ENCODE peak calls at places on chromosomes 11 and 22, in four cellular contexts. B is A549, Y is IMR-90, A is K562. O is an unnamed sample.

GRCh38 chr22:37194750-37195149 is 6.7 kb upstream of the C1QTNF6 start:
- DNase-seq in B (no peak), Y (no peak), A (no peak), O (no peak)

GRCh38 chr11:100793525-100793924 is 106.4 kb downstream of the ARHGAP42 start:
- DNase-seq in B (no peak), Y (no peak), A (no peak), O (no peak)

GRCh38 chr11:65434667-65435179 is 12.1 kb downstream of the NEAT1 start:
- DNase-seq in B (no peak), Y (peak; percentile 38), A (no peak), O (no peak)

GRCh38 chr22:27461470-27461869 is 340.1 kb downstream of the MN1 start:
- DNase-seq in B (peak; percentile 40), Y (peak; percentile 92), A (no peak), O (no peak)

GRCh38 chr22:50532353-50532700 is 2.5 kb upstream of the TYMP start:
- DNase-seq in B (no peak), Y (no peak), A (no peak), O (no peak)

GRCh38 chr22:48651036-48651890 is 1176.4 kb downstream of the BRD1 start:
- DNase-seq in B (no peak), Y (no peak), A (no peak), O (no peak)

GRCh38 chr11:22656128-22656527 is 10.3 kb upstream of the GAS2 start:
- DNase-seq in B (no peak), Y (no peak), A (no peak), O (no peak)

GRCh38 chr22:50599816-50600454 is 658 bp upstream of the MAPK8IP2 start:
- DNase-seq in B (no peak), Y (no peak), A (peak; percentile 82), O (no peak)

GRCh38 chr11:132911186-132911585 is 621.1 kb downstream of the OPCML start:
- DNase-seq in B (no peak), Y (peak; percentile 58), A (no peak), O (no peak)

GRCh38 chr11:101126551-101127347 is 2.9 kb downstream of the PGR start:
- DNase-seq in B (no peak), Y (no peak), A (peak; percentile 38), O (no peak)

GRCh38 chr11:68707527-68707926 is 23.2 kb downstream of the GAL start:
- DNase-seq in B (no peak), Y (no peak), A (no peak), O (no peak)

GRCh38 chr11:82960000-82960778 is 58.7 kb downstream of the DDIAS start:
- DNase-seq in B (no peak), Y (no peak), A (no peak), O (peak; percentile 65)

GRCh38 chr22:31206896-31207687 is 5.0 kb upstream of the LIMK2 start:
- DNase-seq in B (no peak), Y (no peak), A (no peak), O (no peak)

GRCh38 chr11:1925373-1926155 is 6.1 kb downstream of the TNNT3 start:
- DNase-seq in B (no peak), Y (no peak), A (no peak), O (no peak)

GRCh38 chr11:57207160-57207559 is 25.4 kb downstream of the LRRC55 start:
- DNase-seq in B (no peak), Y (no peak), A (no peak), O (no peak)

GRCh38 chr11:43518407-43519165 is 159.9 kb downstream of the TTC17 start:
- DNase-seq in B (no peak), Y (peak; percentile 34), A (no peak), O (no peak)

GRCh38 chr11:26188559-26188958 is 143.4 kb upstream of the ANO3 start:
- DNase-seq in B (no peak), Y (peak; percentile 10), A (no peak), O (no peak)

GRCh38 chr11:34263462-34264186 is 94.2 kb downstream of the ABTB2 start:
- DNase-seq in B (peak; percentile 62), Y (peak; percentile 82), A (no peak), O (no peak)

GRCh38 chr11:125670131-125670530 is 10.5 kb downstream of the ACRV1 start:
- DNase-seq in B (no peak), Y (no peak), A (no peak), O (no peak)

GRCh38 chr11:125404811-125405481 is 91.1 kb downstream of the FEZ1 start:
- DNase-seq in B (peak; percentile 43), Y (peak; percentile 47), A (peak; percentile 81), O (no peak)

GRCh38 chr11:69355346-69355940 is 61.5 kb downstream of the MYEOV start:
- DNase-seq in B (no peak), Y (no peak), A (no peak), O (no peak)

GRCh38 chr22:32820131-32820882 is 18.8 kb downstream of the TIMP3 start:
- DNase-seq in B (no peak), Y (peak; percentile 41), A (no peak), O (no peak)

GRCh38 chr11:15671216-15671615 is 556.5 kb downstream of the INSC start:
- DNase-seq in B (no peak), Y (no peak), A (no peak), O (no peak)

GRCh38 chr11:35861191-35861590 is 82.7 kb upstream of the LDLRAD3 start:
- DNase-seq in B (no peak), Y (no peak), A (no peak), O (no peak)

GRCh38 chr11:2015044-2015443 is 17.4 kb upstream of the H19 start:
- DNase-seq in B (no peak), Y (no peak), A (no peak), O (no peak)

GRCh38 chr11:28003615-28004014 is 104.3 kb downstream of the KIF18A start:
- DNase-seq in B (no peak), Y (no peak), A (no peak), O (no peak)

GRCh38 chr11:21908211-21908610 is 284.7 kb upstream of the ANO5 start:
- DNase-seq in B (no peak), Y (no peak), A (no peak), O (no peak)

GRCh38 chr11:124896821-124897391 is 759 bp downstream of the ROBO4 start:
- DNase-seq in B (no peak), Y (no peak), A (no peak), O (no peak)

GRCh38 chr11:76803811-76804600 is 20.9 kb downstream of the TSKU start:
- DNase-seq in B (peak; percentile 5), Y (peak; percentile 46), A (no peak), O (no peak)

GRCh38 chr11:76803023-76803422 is 19.9 kb downstream of the TSKU start:
- DNase-seq in B (no peak), Y (peak; percentile 83), A (no peak), O (no peak)

GRCh38 chr11:76802151-76802550 is 19.0 kb downstream of the TSKU start:
- DNase-seq in B (no peak), Y (no peak), A (no peak), O (no peak)

GRCh38 chr11:76801736-76802135 is 18.6 kb downstream of the TSKU start:
- DNase-seq in B (no peak), Y (peak; percentile 59), A (no peak), O (no peak)

DNA sequence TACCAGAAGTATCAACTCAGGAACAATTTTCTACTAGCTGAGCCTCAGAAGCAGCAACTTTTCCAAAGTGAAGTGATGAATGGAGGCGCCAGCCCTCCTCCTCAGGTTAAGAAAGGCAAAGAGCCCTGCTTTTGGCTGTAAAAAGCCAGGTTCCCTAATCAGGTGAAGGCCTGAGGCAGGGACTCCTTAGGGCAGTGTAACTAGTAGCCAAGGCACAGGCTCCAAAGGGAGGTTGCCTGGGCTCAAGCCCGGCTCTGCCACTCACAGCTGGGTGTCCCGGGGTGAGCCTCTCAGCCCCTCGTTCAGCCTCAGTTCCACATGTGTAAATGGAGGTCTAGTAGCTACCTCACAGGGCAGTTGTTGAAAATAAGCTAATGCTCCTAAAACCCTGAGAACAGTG is 19.5 kb downstream of the TSKU start:
- DNase-seq in B (no peak), Y (no peak), A (no peak), O (no peak)
- TF ChIP-seq ELK1 in B (no peak), Y (no peak), A (no peak), O (no peak)

GRCh38 chr11:105268404-105269062 is 129.0 kb upstream of the CARD18 start:
- DNase-seq in B (no peak), Y (no peak), A (no peak), O (no peak)
- TF ChIP-seq RFX5 in B (no peak), Y (no peak), A (no peak), O (no peak)

DNA sequence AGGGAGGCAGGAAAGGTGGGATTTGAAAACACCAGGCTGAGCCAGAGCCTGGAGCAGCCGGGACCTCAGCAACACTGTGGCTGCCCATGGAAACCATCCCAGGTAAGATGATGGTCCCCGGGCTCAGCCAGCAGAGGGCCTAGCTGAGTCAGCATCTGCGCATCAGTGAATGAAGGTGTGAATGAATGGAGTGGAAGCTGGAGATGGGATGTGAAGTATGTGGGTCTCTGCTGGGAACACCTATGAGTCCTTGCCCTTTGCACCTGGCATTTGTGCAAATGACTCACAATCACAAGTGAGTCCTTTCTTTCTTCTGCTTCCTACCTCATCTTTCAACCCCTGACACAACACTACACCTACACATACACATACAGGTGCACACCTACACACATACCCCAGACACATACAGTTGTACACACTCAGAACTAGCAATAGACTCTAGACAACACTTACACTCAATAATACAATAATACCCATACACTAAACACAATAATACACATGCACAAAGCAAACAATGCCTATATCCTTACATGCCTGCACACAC is 62.8 kb upstream of the PRDM11 start:
- DNase-seq in B (peak; percentile 56), Y (no peak), A (peak; percentile 25), O (no peak)
- TF ChIP-seq ELK1 in B (no peak), Y (no peak), A (no peak), O (no peak)

GRCh38 chr11:131893103-131893502 is 522.7 kb downstream of the NTM start:
- DNase-seq in B (no peak), Y (no peak), A (no peak), O (peak; percentile 83)

GRCh38 chr11:131897247-131897646 is 526.8 kb downstream of the NTM start:
- DNase-seq in B (no peak), Y (no peak), A (no peak), O (no peak)

GRCh38 chr11:131893988-131894387 is 523.6 kb downstream of the NTM start:
- DNase-seq in B (no peak), Y (no peak), A (no peak), O (no peak)

GRCh38 chr11:131895865-131896264 is 525.5 kb downstream of the NTM start:
- DNase-seq in B (no peak), Y (no peak), A (no peak), O (no peak)

DNA sequence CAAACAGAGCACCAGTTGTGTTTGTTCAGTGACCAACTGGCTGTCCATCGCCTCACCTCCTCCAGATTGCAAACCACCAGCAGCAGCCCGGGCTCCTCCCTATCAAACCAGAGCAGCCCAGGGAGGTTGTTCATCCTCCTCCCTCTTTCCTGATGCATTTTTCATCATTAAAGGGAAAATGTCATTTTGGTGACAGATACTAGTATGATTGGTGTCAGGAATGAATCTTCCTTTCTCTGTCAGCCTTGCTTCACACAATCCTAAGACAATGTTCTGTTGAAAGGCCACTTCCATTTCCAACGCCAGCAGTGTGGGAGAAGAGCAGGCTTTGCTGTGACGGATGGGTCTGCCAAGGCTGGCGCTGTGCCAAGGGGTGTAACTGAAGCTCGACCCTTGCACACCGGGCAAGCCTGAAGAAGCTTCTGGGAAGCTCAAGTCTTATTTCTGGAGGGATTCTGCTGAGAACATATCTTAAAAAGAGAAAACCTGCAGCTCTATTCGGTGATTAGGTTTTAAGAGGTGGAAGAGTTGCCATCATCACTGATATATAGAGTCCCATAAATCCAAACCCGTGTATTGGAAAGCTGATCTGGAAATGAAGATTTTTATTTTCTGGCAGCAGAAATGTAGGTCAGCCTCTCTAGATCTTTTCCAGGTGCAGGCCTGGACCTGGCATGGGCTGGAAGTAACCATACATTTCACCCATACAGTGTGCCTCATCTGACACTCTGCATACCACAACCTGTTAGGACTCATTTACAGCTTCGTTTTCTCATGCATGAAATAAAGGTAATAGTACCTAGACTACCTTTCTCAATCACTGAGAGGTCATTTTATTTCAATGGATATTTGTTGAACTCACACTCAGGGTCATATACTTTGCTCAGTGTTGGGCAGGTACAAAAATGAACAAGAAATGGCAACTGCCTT is 524.5 kb downstream of the NTM start:
- DNase-seq in B (no peak), Y (no peak), A (no peak), O (no peak)
- TF ChIP-seq RFX5 in B (no peak), Y (no peak), A (no peak), O (no peak)

O was measured in GM12878.